ENCODE peak calls at places on chromosome 2, in nine cellular contexts. One of them, this sample, is unnamed.

GRCh38 chr2:120451334-120451733 is 105.4 kb downstream of the INHBB start:
- DNase-seq in right cardiac atrium: no peak
- DNase-seq in heart right ventricle: no peak
- DNase-seq in neural progenitor cell: no peak
- DNase-seq in Calu3: no peak
- DNase-seq in LHCN-M2: no peak
- DNase-seq in neural crest cell: no peak
- DNase-seq in NCI-H2029: no peak
- DNase-seq in WTC11: no peak
- DNase-seq in this sample: no peak

GRCh38 chr2:85772019-85772745 is 18.4 kb downstream of the ATOH8 start:
- DNase-seq in neural progenitor cell: peak; percentile 75
- DNase-seq in WTC11: peak; percentile 59
- DNase-seq in Calu3: peak; percentile 92
- DNase-seq in heart right ventricle: peak; percentile 99
- DNase-seq in LHCN-M2: peak; percentile 100
- DNase-seq in neural crest cell: peak; percentile 49
- DNase-seq in NCI-H2029: peak; percentile 88
- DNase-seq in right cardiac atrium: peak; percentile 100
- DNase-seq in this sample: peak; percentile 99

GRCh38 chr2:227862741-227863588 is 8.5 kb upstream of the DAW1 start:
- DNase-seq in right cardiac atrium: no peak
- DNase-seq in heart right ventricle: no peak
- DNase-seq in NCI-H2029: no peak
- DNase-seq in WTC11: no peak
- DNase-seq in Calu3: peak; percentile 57
- DNase-seq in neural progenitor cell: no peak
- DNase-seq in LHCN-M2: peak; percentile 95
- DNase-seq in neural crest cell: no peak
- DNase-seq in this sample: peak; percentile 44

GRCh38 chr2:178449700-178450573 is 1.0 kb downstream of the PRKRA start:
- DNase-seq in neural crest cell: no peak
- DNase-seq in neural progenitor cell: peak; percentile 21
- DNase-seq in Calu3: no peak
- DNase-seq in LHCN-M2: no peak
- DNase-seq in right cardiac atrium: no peak
- DNase-seq in heart right ventricle: no peak
- DNase-seq in WTC11: no peak
- DNase-seq in NCI-H2029: peak; percentile 69
- DNase-seq in this sample: no peak

GRCh38 chr2:233832869-233833812 is 21.2 kb downstream of the HJURP start:
- DNase-seq in LHCN-M2: peak; percentile 40
- DNase-seq in neural progenitor cell: peak; percentile 85
- DNase-seq in right cardiac atrium: peak; percentile 11
- DNase-seq in heart right ventricle: no peak
- DNase-seq in neural crest cell: peak; percentile 41
- DNase-seq in NCI-H2029: no peak
- DNase-seq in WTC11: peak; percentile 80
- DNase-seq in Calu3: peak; percentile 69
- DNase-seq in this sample: no peak

GRCh38 chr2:174344716-174345472 is 10.1 kb downstream of the SP9 start:
- DNase-seq in neural crest cell: no peak
- DNase-seq in Calu3: no peak
- DNase-seq in neural progenitor cell: peak; percentile 54
- DNase-seq in heart right ventricle: no peak
- DNase-seq in right cardiac atrium: no peak
- DNase-seq in WTC11: no peak
- DNase-seq in NCI-H2029: no peak
- DNase-seq in LHCN-M2: peak; percentile 64
- DNase-seq in this sample: no peak

GRCh38 chr2:120539421-120539936 is 193.5 kb downstream of the INHBB start:
- DNase-seq in WTC11: no peak
- DNase-seq in Calu3: no peak
- DNase-seq in LHCN-M2: no peak
- DNase-seq in neural progenitor cell: no peak
- DNase-seq in NCI-H2029: no peak
- DNase-seq in neural crest cell: no peak
- DNase-seq in heart right ventricle: no peak
- DNase-seq in right cardiac atrium: peak; percentile 22
- DNase-seq in this sample: no peak

GRCh38 chr2:173969886-173970285 is 4.7 kb upstream of the SP3 start:
- DNase-seq in neural crest cell: no peak
- DNase-seq in LHCN-M2: no peak
- DNase-seq in NCI-H2029: no peak
- DNase-seq in heart right ventricle: no peak
- DNase-seq in neural progenitor cell: no peak
- DNase-seq in Calu3: no peak
- DNase-seq in right cardiac atrium: no peak
- DNase-seq in WTC11: no peak
- DNase-seq in this sample: no peak

GRCh38 chr2:207629553-207629952 is 4.4 kb upstream of the METTL21A start:
- DNase-seq in heart right ventricle: no peak
- DNase-seq in right cardiac atrium: no peak
- DNase-seq in WTC11: no peak
- DNase-seq in LHCN-M2: no peak
- DNase-seq in neural crest cell: no peak
- DNase-seq in neural progenitor cell: no peak
- DNase-seq in NCI-H2029: no peak
- DNase-seq in Calu3: no peak
- DNase-seq in this sample: no peak

GRCh38 chr2:623384-623922 is 53.8 kb downstream of the TMEM18 start:
- DNase-seq in right cardiac atrium: no peak
- DNase-seq in NCI-H2029: no peak
- DNase-seq in WTC11: no peak
- DNase-seq in neural progenitor cell: no peak
- DNase-seq in Calu3: no peak
- DNase-seq in heart right ventricle: no peak
- DNase-seq in LHCN-M2: no peak
- DNase-seq in neural crest cell: no peak
- DNase-seq in this sample: no peak

GRCh38 chr2:216789088-216789487 is 70.8 kb downstream of the TNP1 start:
- DNase-seq in heart right ventricle: no peak
- DNase-seq in Calu3: no peak
- DNase-seq in neural progenitor cell: no peak
- DNase-seq in WTC11: no peak
- DNase-seq in neural crest cell: no peak
- DNase-seq in right cardiac atrium: no peak
- DNase-seq in NCI-H2029: no peak
- DNase-seq in LHCN-M2: no peak
- DNase-seq in this sample: no peak

GRCh38 chr2:230908595-230909191 is 16.3 kb downstream of the GPR55 start:
- DNase-seq in neural progenitor cell: no peak
- DNase-seq in Calu3: no peak
- DNase-seq in neural crest cell: no peak
- DNase-seq in WTC11: no peak
- DNase-seq in heart right ventricle: no peak
- DNase-seq in NCI-H2029: peak; percentile 89
- DNase-seq in right cardiac atrium: peak; percentile 37
- DNase-seq in LHCN-M2: peak; percentile 87
- DNase-seq in this sample: no peak

This sample was measured in heart left ventricle.